ENCODE peak calls at places on chromosomes 3 and 15, in five cellular contexts. I, X, B, D and S are unnamed samples.

GRCh38 chr3:46695177-46695961 is 1.9 kb upstream of the ALS2CL start:
- DNase-seq in I (peak), X (no peak), B (no peak), D (no peak), S (peak)

GRCh38 chr15:34365073-34365825 is 1.7 kb downstream of the LPCAT4 start:
- DNase-seq in I (no peak), X (no peak), B (no peak), D (no peak), S (no peak)

GRCh38 chr15:89018235-89018634 is 70.0 kb upstream of the ABHD2 start:
- DNase-seq in I (peak), X (peak), B (no peak), D (no peak), S (no peak)

GRCh38 chr3:113330742-113331141 is 110.6 kb downstream of the CFAP44 start:
- DNase-seq in I (no peak), X (no peak), B (no peak), D (no peak), S (no peak)

GRCh38 chr3:142929109-142929508 is 34.4 kb downstream of the PAQR9 start:
- DNase-seq in I (no peak), X (no peak), B (peak), D (no peak), S (peak)

GRCh38 chr3:71129611-71130515 is 453.7 kb downstream of the FOXP1 start:
- DNase-seq in I (peak), X (peak), B (no peak), D (no peak), S (peak)

GRCh38 chr3:127056976-127057375 is 74.1 kb downstream of the PLXNA1 start:
- DNase-seq in I (no peak), X (no peak), B (no peak), D (no peak), S (no peak)

GRCh38 chr3:111864821-111865656 is 6.0 kb downstream of the PHLDB2 start:
- DNase-seq in I (peak), X (no peak), B (peak), D (no peak), S (peak)

GRCh38 chr3:71102111-71103039 is 481.2 kb downstream of the FOXP1 start:
- DNase-seq in I (no peak), X (no peak), B (no peak), D (no peak), S (no peak)

GRCh38 chr3:54047568-54047967 is 74.8 kb upstream of the CACNA2D3 start:
- DNase-seq in I (no peak), X (no peak), B (no peak), D (no peak), S (no peak)